ENCODE peak calls at places on chromosomes 4 and X, in four cellular contexts. I is B cell, N is AG10803, J is GM20000. M is an unnamed sample.

GRCh38 chr4:89836031-89836777 is 757 bp downstream of the SNCA start:
- DNase-seq in N (no peak), I (no peak), J (peak), M (peak)

GRCh38 chr4:7017446-7018048 is 25.6 kb upstream of the TADA2B start:
- DNase-seq in J (no peak), N (no peak), I (no peak), M (no peak)

GRCh38 chrX:46953137-46953527 is 40.9 kb downstream of the JADE3 start:
- DNase-seq in I (no peak), N (no peak), J (peak), M (no peak)

GRCh38 chrX:132592880-132593279 is 104.0 kb upstream of the MBNL3 start:
- DNase-seq in J (peak), I (no peak), N (peak), M (no peak)

GRCh38 chr4:148068065-148068911 is 336.4 kb downstream of the ARHGAP10 start:
- DNase-seq in N (no peak), J (no peak), I (no peak), M (no peak)

GRCh38 chr4:176339936-176340761 is 20.4 kb downstream of the SPCS3 start:
- DNase-seq in N (no peak), J (no peak), I (no peak), M (no peak)

GRCh38 chr4:73609688-73610087 is 10.5 kb downstream of the RASSF6 start:
- DNase-seq in N (no peak), I (no peak), J (no peak), M (peak)

GRCh38 chr4:120443111-120443510 is 376.5 kb upstream of the MAD2L1 start:
- DNase-seq in J (no peak), I (no peak), N (peak), M (no peak)

GRCh38 chrX:39445336-39445735 is 644.1 kb downstream of the MID1IP1 start:
- DNase-seq in I (no peak), N (no peak), J (no peak), M (no peak)

GRCh38 chr4:127211377-127212268 is 421.1 kb upstream of the INTU start:
- DNase-seq in J (no peak), I (no peak), N (no peak), M (no peak)

GRCh38 chr4:40990202-40990898 is 224.0 kb downstream of the APBB2 start:
- DNase-seq in J (no peak), N (peak), I (no peak), M (peak)

GRCh38 chr4:86749121-86749520 is 100.1 kb downstream of the SLC10A6 start:
- DNase-seq in I (no peak), N (no peak), J (no peak), M (no peak)

GRCh38 chr4:153318696-153319320 is 25.7 kb upstream of the MND1 start:
- DNase-seq in N (peak), J (peak), I (no peak), M (peak)

GRCh38 chr4:17072483-17072882 is 174.0 kb upstream of the LDB2 start:
- DNase-seq in N (no peak), J (no peak), I (no peak), M (no peak)